ENCODE peak calls at places on chromosomes 2 and 18, in ten cellular contexts. One of them, this sample, is unnamed.

GRCh38 chr2:167966367-167966766 is 281.0 kb downstream of the STK39 start:
- DNase-seq in AG09309: no peak
- DNase-seq in suprapubic skin: no peak
- DNase-seq in GM23338: no peak
- DNase-seq in Peyer's patch: no peak
- DNase-seq in kidney: no peak
- DNase-seq in fibroblast of mammary gland: no peak
- DNase-seq in K562: no peak
- DNase-seq in tibial artery: no peak
- DNase-seq in body of pancreas: no peak
- DNase-seq in this sample: no peak

GRCh38 chr18:21134895-21135294 is 23.3 kb upstream of the ROCK1 start:
- DNase-seq in tibial artery: no peak
- DNase-seq in body of pancreas: no peak
- DNase-seq in fibroblast of mammary gland: peak
- DNase-seq in kidney: no peak
- DNase-seq in GM23338: no peak
- DNase-seq in AG09309: no peak
- DNase-seq in K562: no peak
- DNase-seq in suprapubic skin: no peak
- DNase-seq in Peyer's patch: no peak
- DNase-seq in this sample: peak

GRCh38 chr18:42183746-42184145 is 228.7 kb downstream of the PIK3C3 start:
- DNase-seq in fibroblast of mammary gland: peak
- DNase-seq in AG09309: peak
- DNase-seq in kidney: no peak
- DNase-seq in K562: no peak
- DNase-seq in suprapubic skin: no peak
- DNase-seq in body of pancreas: no peak
- DNase-seq in tibial artery: no peak
- DNase-seq in GM23338: no peak
- DNase-seq in Peyer's patch: no peak
- DNase-seq in this sample: peak

GRCh38 chr2:167331636-167332232 is 443.5 kb downstream of the XIRP2 start:
- DNase-seq in tibial artery: no peak
- DNase-seq in body of pancreas: peak
- DNase-seq in suprapubic skin: no peak
- DNase-seq in fibroblast of mammary gland: no peak
- DNase-seq in kidney: peak
- DNase-seq in Peyer's patch: no peak
- DNase-seq in AG09309: no peak
- DNase-seq in K562: no peak
- DNase-seq in GM23338: peak
- DNase-seq in this sample: no peak

GRCh38 chr2:11541693-11542274 is 7.9 kb downstream of the GREB1 start:
- DNase-seq in Peyer's patch: no peak
- DNase-seq in suprapubic skin: no peak
- DNase-seq in fibroblast of mammary gland: no peak
- DNase-seq in GM23338: peak
- DNase-seq in K562: no peak
- DNase-seq in AG09309: no peak
- DNase-seq in body of pancreas: no peak
- DNase-seq in kidney: no peak
- DNase-seq in tibial artery: no peak
- DNase-seq in this sample: no peak

GRCh38 chr2:85744771-85745601 is 8.8 kb upstream of the ATOH8 start:
- DNase-seq in suprapubic skin: peak
- DNase-seq in tibial artery: peak
- DNase-seq in GM23338: no peak
- DNase-seq in body of pancreas: no peak
- DNase-seq in fibroblast of mammary gland: peak
- DNase-seq in K562: no peak
- DNase-seq in AG09309: no peak
- DNase-seq in Peyer's patch: no peak
- DNase-seq in kidney: peak
- DNase-seq in this sample: peak

GRCh38 chr2:186617186-186617585 is 27.3 kb downstream of the ITGAV start:
- DNase-seq in tibial artery: no peak
- DNase-seq in Peyer's patch: no peak
- DNase-seq in K562: no peak
- DNase-seq in AG09309: no peak
- DNase-seq in body of pancreas: no peak
- DNase-seq in GM23338: no peak
- DNase-seq in fibroblast of mammary gland: no peak
- DNase-seq in suprapubic skin: no peak
- DNase-seq in kidney: no peak
- DNase-seq in this sample: no peak

GRCh38 chr2:168691221-168691620 is 111.2 kb upstream of the NOSTRIN start:
- DNase-seq in body of pancreas: no peak
- DNase-seq in AG09309: no peak
- DNase-seq in GM23338: no peak
- DNase-seq in K562: no peak
- DNase-seq in Peyer's patch: no peak
- DNase-seq in kidney: no peak
- DNase-seq in tibial artery: no peak
- DNase-seq in suprapubic skin: no peak
- DNase-seq in fibroblast of mammary gland: no peak
- DNase-seq in this sample: no peak

DNA sequence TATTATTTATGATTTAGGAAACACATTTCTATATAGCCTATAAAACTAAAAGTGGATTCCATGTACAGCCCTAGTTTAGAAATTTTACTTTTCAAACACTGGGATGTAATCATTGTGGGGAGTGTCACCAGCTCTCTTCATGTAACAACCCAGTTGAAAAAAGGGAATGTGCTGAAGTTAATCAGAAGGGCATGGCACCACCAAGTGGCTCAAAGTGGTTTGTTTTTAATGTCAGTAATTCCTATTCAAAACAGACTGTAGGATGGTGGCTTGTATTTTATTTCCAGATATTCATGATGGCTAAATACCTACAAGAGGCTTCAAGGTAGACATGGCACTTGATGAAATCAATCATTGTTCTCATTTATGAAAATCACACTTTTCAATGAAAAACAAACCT is 58.1 kb upstream of the TMEM182 start:
- DNase-seq in tibial artery: no peak
- DNase-seq in body of pancreas: no peak
- DNase-seq in GM23338: peak
- DNase-seq in K562: peak
- DNase-seq in fibroblast of mammary gland: peak
- DNase-seq in suprapubic skin: no peak
- DNase-seq in kidney: no peak
- DNase-seq in Peyer's patch: no peak
- DNase-seq in AG09309: no peak
- DNase-seq in this sample: peak
- TF ChIP-seq CTCF in tibial artery: no peak
- TF ChIP-seq CTCF in body of pancreas: no peak
- TF ChIP-seq CTCF in GM23338: peak
- TF ChIP-seq CTCF in K562: peak
- TF ChIP-seq CTCF in fibroblast of mammary gland: peak
- TF ChIP-seq CTCF in suprapubic skin: no peak
- TF ChIP-seq CTCF in kidney: peak
- TF ChIP-seq CTCF in Peyer's patch: peak
- TF ChIP-seq CTCF in AG09309: peak
- TF ChIP-seq CTCF in this sample: peak

GRCh38 chr2:211451642-211452041 is 895.2 kb downstream of the CPS1 start:
- DNase-seq in Peyer's patch: no peak
- DNase-seq in tibial artery: no peak
- DNase-seq in K562: no peak
- DNase-seq in kidney: no peak
- DNase-seq in AG09309: no peak
- DNase-seq in suprapubic skin: no peak
- DNase-seq in fibroblast of mammary gland: no peak
- DNase-seq in GM23338: no peak
- DNase-seq in body of pancreas: no peak
- DNase-seq in this sample: no peak
- H3K4me3 ChIP-seq in Peyer's patch: no peak
- H3K4me3 ChIP-seq in tibial artery: no peak
- H3K4me3 ChIP-seq in K562: no peak
- H3K4me3 ChIP-seq in kidney: no peak
- H3K4me3 ChIP-seq in AG09309: no peak
- H3K4me3 ChIP-seq in suprapubic skin: no peak
- H3K4me3 ChIP-seq in fibroblast of mammary gland: no peak
- H3K4me3 ChIP-seq in GM23338: no peak
- H3K4me3 ChIP-seq in body of pancreas: no peak
- H3K4me3 ChIP-seq in this sample: no peak

GRCh38 chr18:79962835-79963657 is 1.4 kb upstream of the HSBP1L1 start:
- DNase-seq in suprapubic skin: peak
- DNase-seq in Peyer's patch: peak
- DNase-seq in GM23338: no peak
- DNase-seq in AG09309: no peak
- DNase-seq in body of pancreas: no peak
- DNase-seq in tibial artery: no peak
- DNase-seq in K562: no peak
- DNase-seq in kidney: no peak
- DNase-seq in fibroblast of mammary gland: no peak
- DNase-seq in this sample: no peak

GRCh38 chr18:79962311-79962710 is 2.1 kb upstream of the HSBP1L1 start:
- DNase-seq in AG09309: no peak
- DNase-seq in fibroblast of mammary gland: peak
- DNase-seq in GM23338: no peak
- DNase-seq in Peyer's patch: no peak
- DNase-seq in tibial artery: no peak
- DNase-seq in K562: no peak
- DNase-seq in kidney: no peak
- DNase-seq in body of pancreas: no peak
- DNase-seq in suprapubic skin: peak
- DNase-seq in this sample: peak

GRCh38 chr18:79965119-79965902 is 868 bp downstream of the HSBP1L1 start:
- DNase-seq in fibroblast of mammary gland: peak
- DNase-seq in tibial artery: no peak
- DNase-seq in AG09309: no peak
- DNase-seq in Peyer's patch: no peak
- DNase-seq in GM23338: peak
- DNase-seq in suprapubic skin: no peak
- DNase-seq in kidney: peak
- DNase-seq in body of pancreas: peak
- DNase-seq in K562: peak
- DNase-seq in this sample: peak

GRCh38 chr18:79963658-79964329 is 649 bp upstream of the HSBP1L1 start:
- DNase-seq in body of pancreas: no peak
- DNase-seq in GM23338: no peak
- DNase-seq in AG09309: no peak
- DNase-seq in K562: no peak
- DNase-seq in suprapubic skin: no peak
- DNase-seq in fibroblast of mammary gland: no peak
- DNase-seq in Peyer's patch: no peak
- DNase-seq in kidney: peak
- DNase-seq in tibial artery: no peak
- DNase-seq in this sample: no peak

GRCh38 chr18:79964330-79965118 is at the start of gene HSBP1L1:
- DNase-seq in suprapubic skin: peak
- DNase-seq in fibroblast of mammary gland: peak
- DNase-seq in K562: no peak
- DNase-seq in AG09309: no peak
- DNase-seq in tibial artery: no peak
- DNase-seq in Peyer's patch: peak
- DNase-seq in body of pancreas: peak
- DNase-seq in GM23338: peak
- DNase-seq in kidney: peak
- DNase-seq in this sample: peak
- TF ChIP-seq CTCF in suprapubic skin: peak
- TF ChIP-seq CTCF in fibroblast of mammary gland: no peak
- TF ChIP-seq CTCF in K562: no peak
- TF ChIP-seq CTCF in AG09309: no peak
- TF ChIP-seq CTCF in tibial artery: peak
- TF ChIP-seq CTCF in Peyer's patch: peak
- TF ChIP-seq CTCF in body of pancreas: no peak
- TF ChIP-seq CTCF in GM23338: peak
- TF ChIP-seq CTCF in kidney: no peak
- TF ChIP-seq CTCF in this sample: peak

GRCh38 chr2:108965540-108966299 is 23.3 kb downstream of the EDAR start:
- DNase-seq in kidney: no peak
- DNase-seq in fibroblast of mammary gland: no peak
- DNase-seq in Peyer's patch: peak
- DNase-seq in GM23338: no peak
- DNase-seq in tibial artery: no peak
- DNase-seq in suprapubic skin: peak
- DNase-seq in body of pancreas: no peak
- DNase-seq in AG09309: no peak
- DNase-seq in K562: no peak
- DNase-seq in this sample: no peak
- H3K4me3 ChIP-seq in kidney: no peak
- H3K4me3 ChIP-seq in fibroblast of mammary gland: no peak
- H3K4me3 ChIP-seq in Peyer's patch: no peak
- H3K4me3 ChIP-seq in GM23338: no peak
- H3K4me3 ChIP-seq in tibial artery: no peak
- H3K4me3 ChIP-seq in suprapubic skin: no peak
- H3K4me3 ChIP-seq in body of pancreas: no peak
- H3K4me3 ChIP-seq in AG09309: no peak
- H3K4me3 ChIP-seq in K562: no peak
- H3K4me3 ChIP-seq in this sample: no peak

DNA sequence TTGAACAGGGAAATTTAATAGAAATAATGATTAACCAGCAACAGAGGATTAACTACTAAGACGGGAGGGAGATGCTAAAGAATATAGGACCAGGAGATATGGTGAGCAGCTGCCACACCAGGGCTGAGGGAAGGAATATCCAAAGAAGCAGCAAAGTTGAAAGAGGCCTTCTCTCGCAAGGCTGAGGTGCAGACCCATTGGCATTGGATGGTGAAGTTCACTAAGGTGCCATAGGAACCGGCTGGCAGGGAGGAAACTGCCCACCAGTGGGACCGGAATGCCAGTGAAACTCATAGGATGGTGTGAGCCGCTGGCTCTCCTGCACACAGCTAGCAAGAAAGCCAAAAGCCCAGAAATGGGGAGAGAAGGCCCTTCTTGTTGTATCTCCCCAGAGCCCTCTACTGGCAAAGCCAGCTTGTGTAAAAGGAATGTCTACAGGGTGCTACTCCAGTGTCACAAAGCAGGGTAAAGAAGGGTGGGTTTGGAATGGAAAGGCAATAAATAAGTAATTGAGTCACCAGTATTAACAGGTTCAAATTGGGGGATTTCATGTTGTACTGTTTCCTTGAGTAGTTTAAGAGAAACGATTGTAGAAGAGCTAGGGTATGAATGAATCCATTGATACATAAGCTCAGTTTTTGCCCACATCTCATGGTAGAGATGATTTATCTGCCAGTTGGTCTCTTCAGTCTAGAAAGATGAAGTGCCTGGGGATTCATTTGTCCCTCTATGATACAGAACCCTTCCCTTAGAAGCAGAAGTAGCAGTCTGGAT is 36.0 kb downstream of the FARP2 start:
- DNase-seq in K562: peak
- DNase-seq in suprapubic skin: no peak
- DNase-seq in AG09309: peak
- DNase-seq in kidney: no peak
- DNase-seq in fibroblast of mammary gland: peak
- DNase-seq in Peyer's patch: no peak
- DNase-seq in tibial artery: no peak
- DNase-seq in GM23338: peak
- DNase-seq in body of pancreas: peak
- DNase-seq in this sample: peak
- TF ChIP-seq CTCF in K562: peak
- TF ChIP-seq CTCF in suprapubic skin: no peak
- TF ChIP-seq CTCF in AG09309: peak
- TF ChIP-seq CTCF in kidney: peak
- TF ChIP-seq CTCF in fibroblast of mammary gland: peak
- TF ChIP-seq CTCF in Peyer's patch: peak
- TF ChIP-seq CTCF in tibial artery: peak
- TF ChIP-seq CTCF in GM23338: peak
- TF ChIP-seq CTCF in body of pancreas: no peak
- TF ChIP-seq CTCF in this sample: peak